ENCODE peak calls at places on chromosomes 3 and 15, in eight cellular contexts. D is posterior cingulate gyrus, Z is left lung, S is pulmonary artery endothelial cell, F is anterior cingulate cortex, X is GM23248, N is esophagus muscularis mucosa, J is body of pancreas. G is an unnamed sample.

GRCh38 chr3:143628971-143629370 is 219.3 kb downstream of the SLC9A9 start:
- DNase-seq in D (no peak), Z (no peak), S (no peak), F (no peak), X (no peak), N (no peak), J (no peak), G (no peak)

GRCh38 chr15:41207687-41208448 is 22.7 kb downstream of the EXD1 start:
- DNase-seq in D (no peak), Z (no peak), S (no peak), F (no peak), X (peak; percentile 29), N (no peak), J (no peak), G (peak; percentile 70)

GRCh38 chr3:127027061-127027735 is 44.3 kb downstream of the PLXNA1 start:
- DNase-seq in D (no peak), Z (no peak), S (no peak), F (no peak), X (no peak), N (no peak), J (no peak), G (no peak)

GRCh38 chr3:71348831-71349230 is 234.7 kb downstream of the FOXP1 start:
- DNase-seq in D (no peak), Z (no peak), S (no peak), F (no peak), X (no peak), N (no peak), J (no peak), G (no peak)

GRCh38 chr3:14548321-14548729 is 8.2 kb upstream of the GRIP2 start:
- DNase-seq in D (no peak), Z (peak; percentile 54), S (peak; percentile 11), F (peak; percentile 49), X (peak; percentile 70), N (no peak), J (peak; percentile 62), G (peak; percentile 37)

GRCh38 chr15:38603271-38603670 is 38.7 kb upstream of the RASGRP1 start:
- DNase-seq in D (no peak), Z (no peak), S (no peak), F (no peak), X (no peak), N (no peak), J (no peak), G (no peak)

GRCh38 chr3:152444029-152444641 is 175.4 kb downstream of the MBNL1 start:
- DNase-seq in D (no peak), Z (no peak), S (peak; percentile 35), F (no peak), X (peak; percentile 75), N (no peak), J (no peak), G (peak; percentile 77)

GRCh38 chr3:21142949-21143348 is 608.1 kb downstream of the ZNF385D start:
- DNase-seq in D (no peak), Z (no peak), S (no peak), F (no peak), X (no peak), N (no peak), J (no peak), G (no peak)

GRCh38 chr15:60091150-60091549 is 87.0 kb downstream of the FOXB1 start:
- DNase-seq in D (no peak), Z (peak; percentile 75), S (no peak), F (no peak), X (peak; percentile 92), N (no peak), J (peak; percentile 9), G (peak; percentile 93)

GRCh38 chr3:94862703-94863102 is 799.8 kb downstream of the NSUN3 start:
- DNase-seq in D (no peak), Z (no peak), S (no peak), F (no peak), X (peak; percentile 16), N (no peak), J (no peak), G (peak; percentile 23)

GRCh38 chr3:71064288-71064975 is 519.1 kb downstream of the FOXP1 start:
- DNase-seq in D (no peak), Z (peak; percentile 50), S (no peak), F (no peak), X (peak; percentile 80), N (no peak), J (peak; percentile 56), G (peak; percentile 32)

GRCh38 chr15:60583194-60583593 is 104.3 kb upstream of the ICE2 start:
- DNase-seq in D (no peak), Z (no peak), S (no peak), F (no peak), X (no peak), N (no peak), J (no peak), G (no peak)

GRCh38 chr3:163056874-163057497 is 1560.4 kb downstream of the OTOL1 start:
- DNase-seq in D (no peak), Z (no peak), S (no peak), F (no peak), X (peak; percentile 49), N (no peak), J (peak; percentile 44), G (peak; percentile 21)

GRCh38 chr15:100083572-100083971 is 258.2 kb downstream of the ADAMTS17 start:
- DNase-seq in D (no peak), Z (no peak), S (no peak), F (no peak), X (no peak), N (peak; percentile 74), J (peak; percentile 78), G (peak; percentile 1)

GRCh38 chr3:69209413-69209812 is 87.0 kb upstream of the LMOD3 start:
- DNase-seq in D (no peak), Z (no peak), S (no peak), F (no peak), X (no peak), N (no peak), J (no peak), G (no peak)

GRCh38 chr3:39133822-39134221 is 19.6 kb downstream of the CSRNP1 start:
- DNase-seq in D (no peak), Z (no peak), S (no peak), F (no peak), X (no peak), N (no peak), J (no peak), G (no peak)

GRCh38 chr3:13022348-13023250 is 50.6 kb downstream of the IQSEC1 start:
- DNase-seq in D (no peak), Z (peak; percentile 83), S (peak; percentile 8), F (no peak), X (peak; percentile 75), N (no peak), J (peak; percentile 61), G (peak; percentile 24)

GRCh38 chr3:114442251-114442650 is 148.4 kb downstream of the TIGIT start:
- DNase-seq in D (no peak), Z (no peak), S (peak; percentile 27), F (no peak), X (peak; percentile 71), N (no peak), J (no peak), G (peak; percentile 56)

GRCh38 chr3:131222599-131222998 is 159.0 kb upstream of the NUDT16 start:
- DNase-seq in D (no peak), Z (no peak), S (no peak), F (no peak), X (no peak), N (no peak), J (no peak), G (no peak)

GRCh38 chr15:66701422-66702034 is 508 bp upstream of the SMAD6 start:
- DNase-seq in D (no peak), Z (peak; percentile 68), S (no peak), F (no peak), X (peak; percentile 89), N (no peak), J (peak; percentile 45), G (no peak)

GRCh38 chr15:62717496-62717895 is 325.1 kb upstream of the TPM1 start:
- DNase-seq in D (no peak), Z (no peak), S (no peak), F (no peak), X (no peak), N (no peak), J (no peak), G (no peak)

GRCh38 chr3:46435327-46435726 is 28.3 kb downstream of the CCRL2 start:
- DNase-seq in D (no peak), Z (no peak), S (no peak), F (no peak), X (no peak), N (no peak), J (no peak), G (no peak)

GRCh38 chr3:125435231-125435630 is 60.1 kb upstream of the ZNF148 start:
- DNase-seq in D (no peak), Z (no peak), S (no peak), F (no peak), X (peak; percentile 14), N (peak; percentile 66), J (no peak), G (no peak)

GRCh38 chr3:181176610-181177009 is 187.1 kb upstream of the DNAJC19 start:
- DNase-seq in D (peak; percentile 22), Z (no peak), S (peak; percentile 11), F (no peak), X (peak; percentile 75), N (no peak), J (peak; percentile 69), G (peak; percentile 51)

GRCh38 chr3:63774776-63775175 is 44.3 kb upstream of the C3orf49 start:
- DNase-seq in D (no peak), Z (no peak), S (no peak), F (no peak), X (peak; percentile 37), N (no peak), J (no peak), G (no peak)

GRCh38 chr15:101676965-101677364 is 24.8 kb upstream of the TM2D3 start:
- DNase-seq in D (no peak), Z (no peak), S (no peak), F (no peak), X (peak; percentile 44), N (no peak), J (no peak), G (no peak)

GRCh38 chr3:14540209-14540575 is at the start of gene GRIP2:
- DNase-seq in D (no peak), Z (no peak), S (no peak), F (no peak), X (no peak), N (no peak), J (no peak), G (no peak)

GRCh38 chr3:179463299-179463698 is 12.0 kb upstream of the GNB4 start:
- DNase-seq in D (no peak), Z (no peak), S (no peak), F (no peak), X (peak; percentile 28), N (no peak), J (no peak), G (no peak)